ENCODE peak calls at places on chromosomes 1 and 21, in six cellular contexts. X is left ventricle myocardium inferior, Y is mesenchymal stem cell, I is tibial artery, T is psoas muscle, H is pancreas. E is an unnamed sample.

GRCh38 chr21:32184485-32184884 is 94.4 kb downstream of the MIS18A start:
- DNase-seq in Y (no peak), I (no peak), T (no peak), H (no peak), X (no peak), E (no peak)

GRCh38 chr1:46137901-46138300 is 5.5 kb upstream of the PIK3R3 start:
- DNase-seq in H (no peak), T (no peak), X (no peak), Y (peak; percentile 78), I (no peak), E (no peak)

GRCh38 chr1:19096036-19096833 is 113.8 kb downstream of the UBR4 start:
- DNase-seq in X (no peak), T (peak; percentile 29), Y (no peak), I (no peak), H (peak; percentile 73), E (no peak)

GRCh38 chr1:223010552-223011229 is 132.4 kb downstream of the TLR5 start:
- DNase-seq in Y (no peak), I (no peak), H (no peak), T (no peak), X (no peak), E (no peak)

GRCh38 chr1:246492611-246493245 is 14.4 kb downstream of the SMYD3 start:
- DNase-seq in H (peak; percentile 62), Y (peak; percentile 82), T (peak; percentile 67), I (peak; percentile 29), X (peak; percentile 60), E (peak; percentile 57)

GRCh38 chr1:243620096-243620495 is 229.9 kb downstream of the AKT3 start:
- DNase-seq in X (no peak), H (no peak), I (no peak), T (no peak), Y (no peak), E (no peak)

GRCh38 chr1:157806431-157807149 is 13.3 kb downstream of the FCRL1 start:
- DNase-seq in T (no peak), H (no peak), X (no peak), I (no peak), Y (no peak), E (no peak)

GRCh38 chr1:57889686-57890360 is 466.0 kb upstream of the DAB1 start:
- DNase-seq in X (no peak), I (no peak), Y (no peak), T (no peak), H (no peak), E (no peak)

GRCh38 chr1:239765163-239765562 is 326.5 kb upstream of the FMN2 start:
- DNase-seq in H (no peak), T (no peak), I (no peak), Y (no peak), X (no peak), E (no peak)

GRCh38 chr21:9737871-9738520 is 783.4 kb upstream of the TPTE start:
- DNase-seq in H (no peak), X (no peak), I (no peak), Y (no peak), T (no peak), E (peak; percentile 15)

GRCh38 chr1:224057461-224058199 is 56.3 kb upstream of the FBXO28 start:
- DNase-seq in T (no peak), X (no peak), Y (no peak), H (no peak), I (no peak), E (no peak)

GRCh38 chr21:16838330-16838729 is 674.5 kb upstream of the CXADR start:
- DNase-seq in Y (no peak), H (no peak), I (no peak), X (no peak), T (no peak), E (no peak)

GRCh38 chr1:160665330-160666078 is 18.7 kb upstream of the SLAMF1 start:
- DNase-seq in I (no peak), H (no peak), X (peak; percentile 62), T (peak; percentile 40), Y (peak; percentile 53), E (no peak)

GRCh38 chr1:119660253-119661078 is 12.4 kb upstream of the ZNF697 start:
- DNase-seq in T (no peak), H (no peak), X (no peak), I (no peak), Y (no peak), E (no peak)

GRCh38 chr1:88595355-88595754 is 88.7 kb upstream of the PKN2 start:
- DNase-seq in H (no peak), Y (peak; percentile 61), I (no peak), T (no peak), X (no peak), E (no peak)

GRCh38 chr1:227893696-227894305 is 53.9 kb downstream of the WNT9A start:
- DNase-seq in H (peak; percentile 6), Y (no peak), I (peak; percentile 8), T (no peak), X (no peak), E (no peak)

GRCh38 chr1:36156329-36157114 is 562 bp downstream of the MAP7D1 start:
- DNase-seq in I (peak; percentile 68), Y (peak; percentile 82), H (peak; percentile 53), T (peak; percentile 72), X (peak; percentile 77), E (no peak)

GRCh38 chr21:36567216-36567917 is 87.4 kb upstream of the CLDN14 start:
- DNase-seq in Y (no peak), I (no peak), T (no peak), X (no peak), H (no peak), E (no peak)

GRCh38 chr1:235199441-235199840 is 38.4 kb upstream of the RBM34 start:
- DNase-seq in I (no peak), Y (peak; percentile 53), T (no peak), H (no peak), X (no peak), E (peak; percentile 17)

GRCh38 chr1:19879227-19879626 is 3.0 kb upstream of the OTUD3 start:
- DNase-seq in T (no peak), X (no peak), I (no peak), H (no peak), Y (no peak), E (no peak)

GRCh38 chr1:79899914-79900313 is 893.4 kb upstream of the ADGRL4 start:
- DNase-seq in T (no peak), X (no peak), I (no peak), Y (peak; percentile 91), H (no peak), E (no peak)

GRCh38 chr1:10730985-10731384 is 65.5 kb downstream of the CASZ1 start:
- DNase-seq in I (no peak), T (no peak), H (no peak), Y (peak; percentile 90), X (no peak), E (no peak)

GRCh38 chr1:34164510-34165381 is at the start of gene CSMD2:
- DNase-seq in Y (peak; percentile 1), T (peak; percentile 39), X (peak; percentile 18), H (peak; percentile 17), I (peak; percentile 29), E (no peak)

GRCh38 chr21:36663033-36663855 is 35.7 kb upstream of the SIM2 start:
- DNase-seq in T (no peak), X (no peak), I (no peak), Y (no peak), H (no peak), E (no peak)

GRCh38 chr1:29133861-29134694 is 10.4 kb upstream of the TMEM200B start:
- DNase-seq in H (no peak), Y (no peak), I (no peak), X (peak; percentile 20), T (no peak), E (no peak)
- H3K4me3 ChIP-seq in H (no peak overlapping the region), Y (no peak overlapping the region), I (no peak overlapping the region), X (peak overlapping the region; percentile 50), T (peak overlapping the region; percentile 18), E (no peak overlapping the region)

GRCh38 chr1:202643397-202644218 is 66.6 kb downstream of the SYT2 start:
- DNase-seq in I (no peak), H (no peak), X (no peak), T (no peak), Y (peak; percentile 18), E (no peak)

GRCh38 chr1:202642212-202642611 is 68.0 kb downstream of the SYT2 start:
- DNase-seq in X (no peak), I (no peak), H (no peak), Y (no peak), T (no peak), E (no peak)

GRCh38 chr1:202645097-202645476 is 65.2 kb downstream of the SYT2 start:
- DNase-seq in H (no peak), Y (no peak), T (no peak), X (no peak), I (no peak), E (no peak)

GRCh38 chr1:202644219-202645096 is 65.8 kb downstream of the SYT2 start:
- DNase-seq in X (no peak), H (no peak), I (no peak), T (no peak), Y (no peak), E (no peak)

DNA sequence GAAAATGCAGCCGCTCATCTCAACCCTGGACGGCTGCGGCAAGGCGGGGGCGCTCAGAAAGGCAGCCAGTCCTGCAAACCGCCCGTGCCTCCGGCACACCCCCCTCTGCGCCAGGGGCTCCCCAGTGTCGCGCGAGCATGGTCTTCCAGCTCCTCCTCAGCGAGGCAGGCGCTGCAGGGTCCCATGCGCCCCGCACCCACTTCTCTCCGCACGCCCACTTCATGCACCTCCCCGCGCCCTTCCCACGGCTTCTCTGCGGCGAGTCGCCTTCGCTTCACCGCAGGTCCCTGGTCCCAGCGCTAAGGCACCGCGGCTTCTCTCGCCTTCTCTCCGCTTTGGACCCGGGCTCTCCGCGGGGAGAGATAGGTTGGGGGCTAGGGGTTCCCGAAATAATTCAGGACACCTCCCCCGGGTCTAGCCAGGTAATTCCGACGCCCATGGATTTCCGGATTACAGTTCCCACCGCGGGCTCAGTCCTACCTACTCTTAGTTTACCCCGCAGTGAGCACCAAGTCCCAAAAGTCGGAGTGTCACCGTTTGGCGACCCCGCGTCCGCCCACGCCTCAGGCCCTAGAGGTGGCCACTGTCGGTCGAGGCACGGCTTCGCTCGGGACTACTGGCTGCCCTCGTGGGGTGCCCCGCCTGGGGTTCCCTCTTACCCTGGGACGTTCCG is 67.5 kb downstream of the SYT2 start:
- DNase-seq in X (no peak), H (no peak), I (no peak), Y (no peak), T (no peak), E (no peak)
- H3K4me3 ChIP-seq in X (peak overlapping the region; percentile 61), H (peak overlapping the region; percentile 45), I (peak overlapping the region; percentile 27), Y (no peak overlapping the region), T (peak overlapping the region; percentile 55), E (no peak overlapping the region)

GRCh38 chr1:12549106-12549459 is 68.9 kb downstream of the DHRS3 start:
- DNase-seq in X (peak; percentile 58), T (peak; percentile 86), Y (no peak), I (peak; percentile 52), H (no peak), E (no peak)
- H3K4me3 ChIP-seq in X (no peak overlapping the region), T (no peak overlapping the region), Y (peak overlapping the region; percentile 60), I (no peak overlapping the region), H (no peak overlapping the region), E (no peak overlapping the region)

GRCh38 chr1:53575141-53575947 is 116.1 kb downstream of the DMRTB1 start:
- DNase-seq in T (no peak), Y (no peak), H (no peak), I (peak; percentile 18), X (no peak), E (no peak)
- H3K4me3 ChIP-seq in T (no peak overlapping the region), Y (no peak overlapping the region), H (no peak overlapping the region), I (no peak overlapping the region), X (no peak overlapping the region), E (no peak overlapping the region)

DNA sequence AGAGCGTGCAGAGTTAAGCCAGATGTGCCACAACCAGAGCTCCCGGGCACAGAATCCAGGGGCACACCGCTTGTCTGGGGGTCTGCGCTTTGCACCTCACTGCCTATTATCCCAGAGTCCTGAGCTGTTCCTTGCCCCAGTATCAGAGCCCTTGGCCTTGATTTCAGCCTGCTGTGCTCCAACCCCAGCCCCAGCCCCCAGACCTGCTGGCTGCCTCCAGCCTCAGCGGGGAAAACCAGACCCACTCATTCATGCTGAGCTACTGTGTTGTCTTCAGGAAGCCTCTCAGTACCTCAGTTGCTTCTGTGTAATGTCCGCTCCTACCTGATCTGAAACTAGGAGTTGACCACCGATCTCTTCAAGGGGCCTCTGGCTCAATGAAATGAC is 1.1 kb downstream of the IKBKE start:
- DNase-seq in Y (peak; percentile 38), T (no peak), X (no peak), I (no peak), H (no peak), E (no peak)
- H3K4me3 ChIP-seq in Y (peak overlapping the region; percentile 89), T (no peak overlapping the region), X (peak overlapping the region; percentile 66), I (no peak overlapping the region), H (peak overlapping the region; percentile 61), E (no peak overlapping the region)